ENCODE peak calls at places on chromosomes 16 and 17, in eight cellular contexts. W, Q, C, P, K, M, S and J are unnamed samples.

GRCh38 chr17:31673076-31673475 is 186.0 kb downstream of the COPRS start:
- DNase-seq in W (no peak), Q (no peak), C (no peak), P (no peak), K (no peak), M (no peak), S (no peak), J (no peak)

GRCh38 chr16:57519796-57520360 is 16.5 kb downstream of the CCDC102A start:
- DNase-seq in W (peak; percentile 66), Q (no peak), C (peak; percentile 64), P (peak; percentile 67), K (peak; percentile 84), M (peak; percentile 45), S (no peak), J (no peak)

GRCh38 chr16:82433042-82433441 is 193.7 kb upstream of the CDH13 start:
- DNase-seq in W (no peak), Q (no peak), C (no peak), P (no peak), K (no peak), M (no peak), S (no peak), J (no peak)

GRCh38 chr16:84947022-84947421 is 64.3 kb downstream of the ZDHHC7 start:
- DNase-seq in W (peak; percentile 84), Q (no peak), C (no peak), P (no peak), K (no peak), M (no peak), S (no peak), J (no peak)

GRCh38 chr16:57159447-57159846 is 26.4 kb downstream of the PSME3IP1 start:
- DNase-seq in W (no peak), Q (no peak), C (no peak), P (no peak), K (no peak), M (no peak), S (no peak), J (no peak)

GRCh38 chr17:14204546-14204945 is 32.1 kb downstream of the CDRT15 start:
- DNase-seq in W (no peak), Q (no peak), C (no peak), P (no peak), K (no peak), M (no peak), S (no peak), J (no peak)

GRCh38 chr16:69477546-69477945 is 53.1 kb downstream of the CYB5B start:
- DNase-seq in W (peak; percentile 88), Q (no peak), C (no peak), P (no peak), K (no peak), M (no peak), S (no peak), J (no peak)

GRCh38 chr17:4953461-4953961 is 2.6 kb downstream of the ENO3 start:
- DNase-seq in W (peak; percentile 75), Q (peak; percentile 25), C (peak; percentile 88), P (no peak), K (no peak), M (no peak), S (no peak), J (no peak)

GRCh38 chr16:88387941-88388627 is 5.3 kb downstream of the ZNF469 start:
- DNase-seq in W (no peak), Q (no peak), C (peak; percentile 89), P (no peak), K (no peak), M (no peak), S (no peak), J (no peak)